ENCODE peak calls at places on chromosomes 11 and 22, in four cellular contexts. One of them, this sample, is unnamed. For H3K4me1, the result is how much of the 10 kb centered on the place peaks cover.

GRCh38 chr11:19344661-19345518 is 104.1 kb upstream of the E2F8 start:
- DNase-seq in HCT116: no peak
- DNase-seq in K562: no peak
- DNase-seq in HepG2: no peak
- DNase-seq in this sample: no peak

GRCh38 chr11:68569357-68569756 is 108.8 kb downstream of the PPP6R3 start:
- DNase-seq in HCT116: no peak
- DNase-seq in K562: no peak
- DNase-seq in HepG2: no peak
- DNase-seq in this sample: no peak

GRCh38 chr22:31969789-31970489 is 25.6 kb downstream of the YWHAH start:
- DNase-seq in HCT116: peak
- DNase-seq in K562: peak
- DNase-seq in HepG2: peak
- DNase-seq in this sample: no peak

GRCh38 chr11:16806791-16807190 is 68.3 kb downstream of the C11orf58 start:
- DNase-seq in HCT116: no peak
- DNase-seq in K562: no peak
- DNase-seq in HepG2: no peak
- DNase-seq in this sample: no peak

GRCh38 chr11:57974830-57975229 is 48.9 kb upstream of the OR9Q1 start:
- DNase-seq in HCT116: no peak
- DNase-seq in K562: no peak
- DNase-seq in HepG2: no peak
- DNase-seq in this sample: no peak

GRCh38 chr11:1081601-1082311 is 7.1 kb downstream of the MUC2 start:
- DNase-seq in HCT116: no peak
- DNase-seq in K562: no peak
- DNase-seq in HepG2: no peak
- DNase-seq in this sample: no peak

GRCh38 chr11:100484948-100485347 is 202.1 kb upstream of the ARHGAP42 start:
- DNase-seq in HCT116: no peak
- DNase-seq in K562: no peak
- DNase-seq in HepG2: no peak
- DNase-seq in this sample: no peak

GRCh38 chr11:130666781-130667251 is 218.4 kb downstream of the ADAMTS15 start:
- DNase-seq in HCT116: no peak
- DNase-seq in K562: no peak
- DNase-seq in HepG2: no peak
- DNase-seq in this sample: no peak

GRCh38 chr11:26947379-26947844 is 46.5 kb upstream of the FIBIN start:
- DNase-seq in HCT116: no peak
- DNase-seq in K562: no peak
- DNase-seq in HepG2: no peak
- DNase-seq in this sample: no peak

GRCh38 chr11:105609832-105610781 is at the start of gene GRIA4:
- DNase-seq in HCT116: no peak
- DNase-seq in K562: no peak
- DNase-seq in HepG2: no peak
- DNase-seq in this sample: no peak

GRCh38 chr11:108609681-108610080 is 16.1 kb upstream of the EXPH5 start:
- DNase-seq in HCT116: no peak
- DNase-seq in K562: no peak
- DNase-seq in HepG2: no peak
- DNase-seq in this sample: no peak

GRCh38 chr11:88103337-88104206 is 71.7 kb downstream of the RAB38 start:
- DNase-seq in HCT116: peak
- DNase-seq in K562: peak
- DNase-seq in HepG2: peak
- DNase-seq in this sample: peak

GRCh38 chr11:2382927-2383822 is 6.1 kb downstream of the CD81 start:
- DNase-seq in HCT116: no peak
- DNase-seq in K562: no peak
- DNase-seq in HepG2: no peak
- DNase-seq in this sample: no peak

GRCh38 chr11:75437966-75438659 is 5.1 kb upstream of the KLHL35 start:
- DNase-seq in HCT116: no peak
- DNase-seq in K562: no peak
- DNase-seq in HepG2: no peak
- DNase-seq in this sample: no peak

GRCh38 chr22:29587938-29588699 is 7.2 kb upstream of the NIPSNAP1 start:
- DNase-seq in HCT116: no peak
- DNase-seq in K562: no peak
- DNase-seq in HepG2: peak
- DNase-seq in this sample: no peak

GRCh38 chr22:37077802-37078448 is 26.4 kb downstream of the KCTD17 start:
- DNase-seq in HCT116: peak
- DNase-seq in K562: peak
- DNase-seq in HepG2: peak
- DNase-seq in this sample: peak

GRCh38 chr11:73586791-73587190 is 11.1 kb downstream of the FAM168A start:
- DNase-seq in HCT116: no peak
- DNase-seq in K562: no peak
- DNase-seq in HepG2: no peak
- DNase-seq in this sample: no peak

GRCh38 chr11:120773501-120774031 is 250.3 kb upstream of the TBCEL start:
- DNase-seq in HCT116: no peak
- DNase-seq in K562: peak
- DNase-seq in HepG2: no peak
- DNase-seq in this sample: no peak

GRCh38 chr22:22207845-22208564 is 36.6 kb upstream of the VPREB1 start:
- DNase-seq in HCT116: peak
- DNase-seq in K562: peak
- DNase-seq in HepG2: peak
- DNase-seq in this sample: no peak

DNA sequence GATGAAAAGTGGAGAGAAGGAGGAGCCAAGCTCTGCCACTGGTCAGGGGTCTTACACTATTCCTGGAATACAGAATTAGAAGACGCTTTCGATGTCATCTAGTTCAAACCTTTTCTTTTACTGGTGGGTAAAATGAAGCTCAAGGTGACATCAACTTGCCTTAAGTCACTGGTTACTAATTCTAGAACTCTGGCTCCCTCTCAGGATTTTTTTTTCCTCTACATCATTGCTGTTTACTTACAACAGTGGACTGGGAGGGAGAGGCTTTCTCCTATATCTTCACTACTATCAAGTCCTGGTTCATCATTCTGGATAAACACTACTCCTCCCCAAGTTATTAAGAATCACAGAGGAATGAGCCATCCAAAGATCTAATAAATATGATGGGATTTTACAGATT is 82.9 kb downstream of the ETS1 start:
- DNase-seq in HCT116: no peak
- DNase-seq in K562: no peak
- DNase-seq in HepG2: no peak
- DNase-seq in this sample: no peak
- H3K27ac ChIP-seq in HCT116: no peak
- H3K27ac ChIP-seq in K562: no peak
- H3K27ac ChIP-seq in HepG2: no peak
- H3K27ac ChIP-seq in this sample: peak

GRCh38 chr11:117815262-117815803 is 9.2 kb downstream of the FXYD2 start:
- DNase-seq in HCT116: no peak
- DNase-seq in K562: no peak
- DNase-seq in HepG2: no peak
- DNase-seq in this sample: no peak
- TF ChIP-seq TCF7L2 in HCT116: no peak
- TF ChIP-seq TCF7L2 in K562: no peak
- TF ChIP-seq TCF7L2 in HepG2: no peak
- TF ChIP-seq TCF7L2 in this sample: no peak

GRCh38 chr22:26592368-26593015 is 2.6 kb upstream of the TPST2 start:
- DNase-seq in HCT116: no peak
- DNase-seq in K562: no peak
- DNase-seq in HepG2: no peak
- DNase-seq in this sample: no peak

GRCh38 chr22:26588749-26589366 is 1.1 kb downstream of the TPST2 start:
- DNase-seq in HCT116: no peak
- DNase-seq in K562: no peak
- DNase-seq in HepG2: peak
- DNase-seq in this sample: no peak

GRCh38 chr22:26589367-26589844 is 526 bp downstream of the TPST2 start:
- DNase-seq in HCT116: no peak
- DNase-seq in K562: no peak
- DNase-seq in HepG2: no peak
- DNase-seq in this sample: no peak

GRCh38 chr22:26589845-26590524 is at the start of gene TPST2:
- DNase-seq in HCT116: peak
- DNase-seq in K562: peak
- DNase-seq in HepG2: peak
- DNase-seq in this sample: no peak

GRCh38 chr22:26590525-26590858 is 560 bp upstream of the TPST2 start:
- DNase-seq in HCT116: no peak
- DNase-seq in K562: no peak
- DNase-seq in HepG2: peak
- DNase-seq in this sample: no peak
- H3K4me1 ChIP-seq in HCT116: under half
- H3K4me1 ChIP-seq in K562: under half
- H3K4me1 ChIP-seq in HepG2: under half
- H3K4me1 ChIP-seq in this sample: under half

GRCh38 chr11:45802531-45803317 is 2.2 kb upstream of the SLC35C1 start:
- DNase-seq in HCT116: no peak
- DNase-seq in K562: no peak
- DNase-seq in HepG2: no peak
- DNase-seq in this sample: no peak

GRCh38 chr11:45804806-45805304 is at the start of gene SLC35C1:
- DNase-seq in HCT116: peak
- DNase-seq in K562: peak
- DNase-seq in HepG2: peak
- DNase-seq in this sample: peak

GRCh38 chr11:45806072-45806933 is 1.4 kb downstream of the SLC35C1 start:
- DNase-seq in HCT116: no peak
- DNase-seq in K562: no peak
- DNase-seq in HepG2: no peak
- DNase-seq in this sample: no peak

GRCh38 chr11:45805305-45806071 is 539 bp downstream of the SLC35C1 start:
- DNase-seq in HCT116: no peak
- DNase-seq in K562: no peak
- DNase-seq in HepG2: peak
- DNase-seq in this sample: no peak

GRCh38 chr11:45803981-45804805 is 756 bp upstream of the SLC35C1 start:
- DNase-seq in HCT116: no peak
- DNase-seq in K562: no peak
- DNase-seq in HepG2: peak
- DNase-seq in this sample: no peak
- H3K27ac ChIP-seq in HCT116: peak
- H3K27ac ChIP-seq in K562: peak
- H3K27ac ChIP-seq in HepG2: no peak
- H3K27ac ChIP-seq in this sample: peak

GRCh38 chr11:35267504-35267903 is 128.5 kb downstream of the CD44 start:
- DNase-seq in HCT116: no peak
- DNase-seq in K562: no peak
- DNase-seq in HepG2: no peak
- DNase-seq in this sample: no peak
- TF ChIP-seq TCF7L2 in HCT116: no peak
- TF ChIP-seq TCF7L2 in K562: no peak
- TF ChIP-seq TCF7L2 in HepG2: no peak
- TF ChIP-seq TCF7L2 in this sample: no peak